ENCODE peak calls at places on chromosomes 5 and 9, in ten cellular contexts. One of them, this sample, is unnamed.

GRCh38 chr5:5533927-5534326 is 111.5 kb downstream of the ICE1 start:
- DNase-seq in fibroblast of lung: no peak
- DNase-seq in stimulated activated CD4-positive, alpha-beta T cell treated with anti-CD3 and anti-CD28 coated beads, Interleukin-4, amount 100 ng/mL, for 1 hour: no peak
- DNase-seq in EL: no peak
- DNase-seq in NCI-H510A treated with DMSO at 0.1 percent for 48 hours: peak
- DNase-seq in BJ: no peak
- DNase-seq in activated T-cell treated with anti-CD3 and anti-CD28 coated beads for 4 hours: no peak
- DNase-seq in fibroblast of the conjunctiva: no peak
- DNase-seq in A172: no peak
- DNase-seq in stimulated activated CD8-positive, alpha-beta memory T cell treated with anti-CD3 and anti-CD28 coated beads, Interleukin-15, amount 100 ng/mL, for 24 hours: no peak
- DNase-seq in this sample: no peak

GRCh38 chr9:124482431-124483031 is 24.7 kb downstream of the NR5A1 start:
- DNase-seq in stimulated activated CD4-positive, alpha-beta T cell treated with anti-CD3 and anti-CD28 coated beads, Interleukin-4, amount 100 ng/mL, for 1 hour: no peak
- DNase-seq in BJ: no peak
- DNase-seq in stimulated activated CD8-positive, alpha-beta memory T cell treated with anti-CD3 and anti-CD28 coated beads, Interleukin-15, amount 100 ng/mL, for 24 hours: no peak
- DNase-seq in fibroblast of lung: no peak
- DNase-seq in NCI-H510A treated with DMSO at 0.1 percent for 48 hours: no peak
- DNase-seq in fibroblast of the conjunctiva: no peak
- DNase-seq in EL: no peak
- DNase-seq in activated T-cell treated with anti-CD3 and anti-CD28 coated beads for 4 hours: no peak
- DNase-seq in A172: no peak
- DNase-seq in this sample: no peak

GRCh38 chr5:78574157-78574673 is 74.4 kb downstream of the LHFPL2 start:
- DNase-seq in fibroblast of the conjunctiva: no peak
- DNase-seq in stimulated activated CD4-positive, alpha-beta T cell treated with anti-CD3 and anti-CD28 coated beads, Interleukin-4, amount 100 ng/mL, for 1 hour: no peak
- DNase-seq in EL: peak
- DNase-seq in activated T-cell treated with anti-CD3 and anti-CD28 coated beads for 4 hours: no peak
- DNase-seq in stimulated activated CD8-positive, alpha-beta memory T cell treated with anti-CD3 and anti-CD28 coated beads, Interleukin-15, amount 100 ng/mL, for 24 hours: no peak
- DNase-seq in BJ: no peak
- DNase-seq in fibroblast of lung: no peak
- DNase-seq in NCI-H510A treated with DMSO at 0.1 percent for 48 hours: no peak
- DNase-seq in A172: no peak
- DNase-seq in this sample: no peak

GRCh38 chr5:132253452-132254320 is 3.8 kb upstream of the PDLIM4 start:
- DNase-seq in EL: no peak
- DNase-seq in fibroblast of the conjunctiva: no peak
- DNase-seq in stimulated activated CD4-positive, alpha-beta T cell treated with anti-CD3 and anti-CD28 coated beads, Interleukin-4, amount 100 ng/mL, for 1 hour: no peak
- DNase-seq in NCI-H510A treated with DMSO at 0.1 percent for 48 hours: peak
- DNase-seq in stimulated activated CD8-positive, alpha-beta memory T cell treated with anti-CD3 and anti-CD28 coated beads, Interleukin-15, amount 100 ng/mL, for 24 hours: no peak
- DNase-seq in A172: no peak
- DNase-seq in activated T-cell treated with anti-CD3 and anti-CD28 coated beads for 4 hours: no peak
- DNase-seq in BJ: no peak
- DNase-seq in fibroblast of lung: no peak
- DNase-seq in this sample: no peak

GRCh38 chr9:86774101-86774500 is 173.2 kb downstream of the GAS1 start:
- DNase-seq in fibroblast of the conjunctiva: no peak
- DNase-seq in EL: no peak
- DNase-seq in activated T-cell treated with anti-CD3 and anti-CD28 coated beads for 4 hours: no peak
- DNase-seq in stimulated activated CD8-positive, alpha-beta memory T cell treated with anti-CD3 and anti-CD28 coated beads, Interleukin-15, amount 100 ng/mL, for 24 hours: no peak
- DNase-seq in BJ: no peak
- DNase-seq in A172: no peak
- DNase-seq in stimulated activated CD4-positive, alpha-beta T cell treated with anti-CD3 and anti-CD28 coated beads, Interleukin-4, amount 100 ng/mL, for 1 hour: no peak
- DNase-seq in NCI-H510A treated with DMSO at 0.1 percent for 48 hours: no peak
- DNase-seq in fibroblast of lung: no peak
- DNase-seq in this sample: no peak

GRCh38 chr9:124286292-124286931 is 28.7 kb downstream of the NEK6 start:
- DNase-seq in fibroblast of the conjunctiva: peak
- DNase-seq in A172: peak
- DNase-seq in fibroblast of lung: peak
- DNase-seq in BJ: peak
- DNase-seq in EL: peak
- DNase-seq in activated T-cell treated with anti-CD3 and anti-CD28 coated beads for 4 hours: peak
- DNase-seq in stimulated activated CD4-positive, alpha-beta T cell treated with anti-CD3 and anti-CD28 coated beads, Interleukin-4, amount 100 ng/mL, for 1 hour: peak
- DNase-seq in stimulated activated CD8-positive, alpha-beta memory T cell treated with anti-CD3 and anti-CD28 coated beads, Interleukin-15, amount 100 ng/mL, for 24 hours: peak
- DNase-seq in NCI-H510A treated with DMSO at 0.1 percent for 48 hours: no peak
- DNase-seq in this sample: peak

GRCh38 chr5:1444361-1445189 is 665 bp downstream of the SLC6A3 start:
- DNase-seq in stimulated activated CD8-positive, alpha-beta memory T cell treated with anti-CD3 and anti-CD28 coated beads, Interleukin-15, amount 100 ng/mL, for 24 hours: no peak
- DNase-seq in activated T-cell treated with anti-CD3 and anti-CD28 coated beads for 4 hours: no peak
- DNase-seq in stimulated activated CD4-positive, alpha-beta T cell treated with anti-CD3 and anti-CD28 coated beads, Interleukin-4, amount 100 ng/mL, for 1 hour: no peak
- DNase-seq in fibroblast of lung: no peak
- DNase-seq in EL: no peak
- DNase-seq in A172: no peak
- DNase-seq in NCI-H510A treated with DMSO at 0.1 percent for 48 hours: no peak
- DNase-seq in fibroblast of the conjunctiva: no peak
- DNase-seq in BJ: no peak
- DNase-seq in this sample: no peak

GRCh38 chr9:133703571-133704399 is 34.4 kb downstream of the SARDH start:
- DNase-seq in fibroblast of lung: no peak
- DNase-seq in stimulated activated CD8-positive, alpha-beta memory T cell treated with anti-CD3 and anti-CD28 coated beads, Interleukin-15, amount 100 ng/mL, for 24 hours: no peak
- DNase-seq in activated T-cell treated with anti-CD3 and anti-CD28 coated beads for 4 hours: no peak
- DNase-seq in NCI-H510A treated with DMSO at 0.1 percent for 48 hours: peak
- DNase-seq in EL: no peak
- DNase-seq in BJ: no peak
- DNase-seq in stimulated activated CD4-positive, alpha-beta T cell treated with anti-CD3 and anti-CD28 coated beads, Interleukin-4, amount 100 ng/mL, for 1 hour: no peak
- DNase-seq in A172: no peak
- DNase-seq in fibroblast of the conjunctiva: no peak
- DNase-seq in this sample: no peak

GRCh38 chr9:136625101-136626065 is 37.3 kb upstream of the EGFL7 start:
- DNase-seq in fibroblast of lung: peak
- DNase-seq in BJ: no peak
- DNase-seq in activated T-cell treated with anti-CD3 and anti-CD28 coated beads for 4 hours: no peak
- DNase-seq in stimulated activated CD4-positive, alpha-beta T cell treated with anti-CD3 and anti-CD28 coated beads, Interleukin-4, amount 100 ng/mL, for 1 hour: no peak
- DNase-seq in stimulated activated CD8-positive, alpha-beta memory T cell treated with anti-CD3 and anti-CD28 coated beads, Interleukin-15, amount 100 ng/mL, for 24 hours: no peak
- DNase-seq in fibroblast of the conjunctiva: no peak
- DNase-seq in NCI-H510A treated with DMSO at 0.1 percent for 48 hours: no peak
- DNase-seq in A172: peak
- DNase-seq in EL: peak
- DNase-seq in this sample: no peak

GRCh38 chr9:107723015-107723414 is 233.4 kb upstream of the KLF4 start:
- DNase-seq in A172: no peak
- DNase-seq in stimulated activated CD4-positive, alpha-beta T cell treated with anti-CD3 and anti-CD28 coated beads, Interleukin-4, amount 100 ng/mL, for 1 hour: no peak
- DNase-seq in EL: no peak
- DNase-seq in BJ: no peak
- DNase-seq in fibroblast of the conjunctiva: no peak
- DNase-seq in activated T-cell treated with anti-CD3 and anti-CD28 coated beads for 4 hours: no peak
- DNase-seq in NCI-H510A treated with DMSO at 0.1 percent for 48 hours: no peak
- DNase-seq in fibroblast of lung: no peak
- DNase-seq in stimulated activated CD8-positive, alpha-beta memory T cell treated with anti-CD3 and anti-CD28 coated beads, Interleukin-15, amount 100 ng/mL, for 24 hours: no peak
- DNase-seq in this sample: no peak

GRCh38 chr5:177233206-177233605 is 70.3 kb downstream of the RAB24 start:
- DNase-seq in activated T-cell treated with anti-CD3 and anti-CD28 coated beads for 4 hours: no peak
- DNase-seq in NCI-H510A treated with DMSO at 0.1 percent for 48 hours: no peak
- DNase-seq in fibroblast of the conjunctiva: peak
- DNase-seq in stimulated activated CD4-positive, alpha-beta T cell treated with anti-CD3 and anti-CD28 coated beads, Interleukin-4, amount 100 ng/mL, for 1 hour: no peak
- DNase-seq in BJ: peak
- DNase-seq in A172: no peak
- DNase-seq in fibroblast of lung: peak
- DNase-seq in stimulated activated CD8-positive, alpha-beta memory T cell treated with anti-CD3 and anti-CD28 coated beads, Interleukin-15, amount 100 ng/mL, for 24 hours: no peak
- DNase-seq in EL: peak
- DNase-seq in this sample: no peak

GRCh38 chr5:79736528-79737514 is 47.2 kb downstream of the CMYA5 start:
- DNase-seq in activated T-cell treated with anti-CD3 and anti-CD28 coated beads for 4 hours: no peak
- DNase-seq in stimulated activated CD8-positive, alpha-beta memory T cell treated with anti-CD3 and anti-CD28 coated beads, Interleukin-15, amount 100 ng/mL, for 24 hours: no peak
- DNase-seq in EL: no peak
- DNase-seq in stimulated activated CD4-positive, alpha-beta T cell treated with anti-CD3 and anti-CD28 coated beads, Interleukin-4, amount 100 ng/mL, for 1 hour: no peak
- DNase-seq in fibroblast of the conjunctiva: no peak
- DNase-seq in A172: no peak
- DNase-seq in NCI-H510A treated with DMSO at 0.1 percent for 48 hours: no peak
- DNase-seq in BJ: no peak
- DNase-seq in fibroblast of lung: no peak
- DNase-seq in this sample: no peak

GRCh38 chr9:87342743-87343142 is 154.9 kb upstream of the DAPK1 start:
- DNase-seq in A172: peak
- DNase-seq in BJ: no peak
- DNase-seq in stimulated activated CD4-positive, alpha-beta T cell treated with anti-CD3 and anti-CD28 coated beads, Interleukin-4, amount 100 ng/mL, for 1 hour: no peak
- DNase-seq in stimulated activated CD8-positive, alpha-beta memory T cell treated with anti-CD3 and anti-CD28 coated beads, Interleukin-15, amount 100 ng/mL, for 24 hours: no peak
- DNase-seq in activated T-cell treated with anti-CD3 and anti-CD28 coated beads for 4 hours: no peak
- DNase-seq in fibroblast of lung: no peak
- DNase-seq in fibroblast of the conjunctiva: peak
- DNase-seq in NCI-H510A treated with DMSO at 0.1 percent for 48 hours: no peak
- DNase-seq in EL: peak
- DNase-seq in this sample: no peak